ENCODE peak calls at places on chromosomes 2 and 18, in four cellular contexts. One of them, this sample, is unnamed.

GRCh38 chr2:75466708-75467311 is 93.9 kb downstream of the EVA1A start:
- DNase-seq in tibial nerve: no peak
- DNase-seq in GM12864: no peak
- DNase-seq in BJ: no peak
- DNase-seq in this sample: no peak

GRCh38 chr2:190648289-190649034 is 421 bp upstream of the NAB1 start:
- DNase-seq in tibial nerve: peak
- DNase-seq in GM12864: peak
- DNase-seq in BJ: no peak
- DNase-seq in this sample: no peak

GRCh38 chr2:101253713-101254085 is 1.0 kb downstream of the CNOT11 start:
- DNase-seq in tibial nerve: no peak
- DNase-seq in GM12864: no peak
- DNase-seq in BJ: no peak
- DNase-seq in this sample: no peak

GRCh38 chr18:79876497-79876896 is 75.0 kb downstream of the SLC66A2 start:
- DNase-seq in tibial nerve: no peak
- DNase-seq in GM12864: no peak
- DNase-seq in BJ: no peak
- DNase-seq in this sample: no peak

GRCh38 chr2:152716805-152717241 is 438 bp downstream of the PRPF40A start:
- DNase-seq in tibial nerve: no peak
- DNase-seq in GM12864: no peak
- DNase-seq in BJ: no peak
- DNase-seq in this sample: no peak

GRCh38 chr2:17166506-17166905 is 351.7 kb downstream of the RAD51AP2 start:
- DNase-seq in tibial nerve: no peak
- DNase-seq in GM12864: no peak
- DNase-seq in BJ: no peak
- DNase-seq in this sample: no peak

GRCh38 chr2:108588070-108588668 is 53.9 kb downstream of the LIMS1 start:
- DNase-seq in tibial nerve: no peak
- DNase-seq in GM12864: no peak
- DNase-seq in BJ: no peak
- DNase-seq in this sample: no peak

GRCh38 chr2:137706786-137707613 is 257.3 kb upstream of the HNMT start:
- DNase-seq in tibial nerve: no peak
- DNase-seq in GM12864: no peak
- DNase-seq in BJ: no peak
- DNase-seq in this sample: no peak

GRCh38 chr2:36561223-36561944 is 36.6 kb downstream of the FEZ2 start:
- DNase-seq in tibial nerve: no peak
- DNase-seq in GM12864: no peak
- DNase-seq in BJ: peak
- DNase-seq in this sample: peak

GRCh38 chr18:27825735-27826477 is 351.0 kb downstream of the CDH2 start:
- DNase-seq in tibial nerve: no peak
- DNase-seq in GM12864: no peak
- DNase-seq in BJ: no peak
- DNase-seq in this sample: no peak

GRCh38 chr18:27824841-27825720 is 351.8 kb downstream of the CDH2 start:
- DNase-seq in tibial nerve: no peak
- DNase-seq in GM12864: no peak
- DNase-seq in BJ: no peak
- DNase-seq in this sample: no peak

GRCh38 chr18:27824275-27824674 is 352.7 kb downstream of the CDH2 start:
- DNase-seq in tibial nerve: no peak
- DNase-seq in GM12864: no peak
- DNase-seq in BJ: no peak
- DNase-seq in this sample: no peak

GRCh38 chr18:27823053-27823452 is 353.9 kb downstream of the CDH2 start:
- DNase-seq in tibial nerve: no peak
- DNase-seq in GM12864: no peak
- DNase-seq in BJ: no peak
- DNase-seq in this sample: no peak
- TF ChIP-seq CTCF in tibial nerve: no peak
- TF ChIP-seq CTCF in GM12864: no peak
- TF ChIP-seq CTCF in BJ: no peak
- TF ChIP-seq CTCF in this sample: no peak

DNA sequence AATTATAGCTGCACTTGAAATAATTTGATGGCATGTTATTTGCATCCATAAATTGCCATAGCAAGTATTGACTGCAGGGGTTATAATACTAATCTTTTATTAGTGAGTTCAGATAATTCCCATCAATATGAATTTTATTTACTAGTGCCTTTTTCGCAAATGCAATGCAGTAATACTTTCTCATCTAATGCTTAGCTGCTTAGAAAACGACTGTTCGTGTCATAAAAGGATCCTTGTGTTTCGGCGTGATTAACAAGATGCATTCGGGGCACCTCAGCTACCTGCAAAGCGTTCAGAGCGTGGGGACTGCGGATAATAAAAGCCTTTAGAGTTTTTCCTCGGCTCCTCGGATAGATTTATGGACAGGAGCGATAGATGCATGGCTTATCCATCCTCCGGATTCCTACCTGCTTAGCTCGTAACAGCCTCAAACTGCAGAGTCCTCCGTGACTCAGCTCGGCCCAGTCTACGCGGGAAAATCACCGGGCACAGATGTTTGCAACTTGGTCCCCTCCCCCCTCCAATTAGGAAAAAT is 2.6 kb upstream of the GBX2 start:
- DNase-seq in tibial nerve: no peak
- DNase-seq in GM12864: no peak
- DNase-seq in BJ: no peak
- DNase-seq in this sample: no peak
- H3K4me3 ChIP-seq in tibial nerve: no peak
- H3K4me3 ChIP-seq in GM12864: no peak
- H3K4me3 ChIP-seq in BJ: no peak
- H3K4me3 ChIP-seq in this sample: no peak

DNA sequence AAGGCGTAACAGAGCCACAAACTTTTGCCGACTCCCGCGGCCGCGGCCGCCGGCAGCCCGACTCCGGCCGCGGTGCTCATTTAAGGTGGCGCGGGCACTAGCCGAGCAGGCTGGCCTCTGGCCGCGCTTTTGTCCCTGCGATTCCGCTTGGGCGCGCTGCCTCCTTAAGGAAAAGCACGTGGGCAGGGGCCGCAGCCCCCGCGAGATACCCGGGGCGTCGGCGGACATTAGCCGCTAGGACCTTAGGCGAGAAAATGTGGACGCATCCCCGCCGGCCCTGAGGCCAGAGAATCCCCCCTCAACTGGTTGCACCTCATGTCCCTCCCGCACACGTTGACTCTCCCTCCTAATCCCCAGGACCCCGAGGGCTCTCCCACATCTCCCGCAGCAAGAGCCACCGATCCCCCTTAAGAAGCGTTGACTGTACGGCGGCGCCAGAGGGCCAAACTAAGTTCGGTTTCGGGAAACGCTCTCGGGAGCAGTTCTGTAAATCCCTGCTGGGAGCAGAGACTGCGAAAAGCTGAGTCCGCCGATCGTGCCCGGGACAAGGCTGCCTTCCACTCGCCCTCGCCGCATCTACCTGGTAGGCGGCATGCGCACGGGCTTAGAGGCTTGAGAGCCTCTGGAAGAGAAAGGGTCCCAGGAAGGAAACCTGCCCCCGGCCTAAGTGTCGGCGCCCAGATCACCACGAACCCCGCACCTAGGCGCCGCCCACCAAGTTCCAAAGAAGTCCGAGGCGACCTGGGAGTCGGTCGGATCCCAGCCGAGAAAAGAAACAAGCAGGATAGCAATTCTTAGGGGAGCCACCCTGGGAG is 1.8 kb upstream of the SATB2 start:
- DNase-seq in tibial nerve: peak
- DNase-seq in GM12864: peak
- DNase-seq in BJ: peak
- DNase-seq in this sample: peak
- TF ChIP-seq CTCF in tibial nerve: peak
- TF ChIP-seq CTCF in GM12864: no peak
- TF ChIP-seq CTCF in BJ: no peak
- TF ChIP-seq CTCF in this sample: no peak

DNA sequence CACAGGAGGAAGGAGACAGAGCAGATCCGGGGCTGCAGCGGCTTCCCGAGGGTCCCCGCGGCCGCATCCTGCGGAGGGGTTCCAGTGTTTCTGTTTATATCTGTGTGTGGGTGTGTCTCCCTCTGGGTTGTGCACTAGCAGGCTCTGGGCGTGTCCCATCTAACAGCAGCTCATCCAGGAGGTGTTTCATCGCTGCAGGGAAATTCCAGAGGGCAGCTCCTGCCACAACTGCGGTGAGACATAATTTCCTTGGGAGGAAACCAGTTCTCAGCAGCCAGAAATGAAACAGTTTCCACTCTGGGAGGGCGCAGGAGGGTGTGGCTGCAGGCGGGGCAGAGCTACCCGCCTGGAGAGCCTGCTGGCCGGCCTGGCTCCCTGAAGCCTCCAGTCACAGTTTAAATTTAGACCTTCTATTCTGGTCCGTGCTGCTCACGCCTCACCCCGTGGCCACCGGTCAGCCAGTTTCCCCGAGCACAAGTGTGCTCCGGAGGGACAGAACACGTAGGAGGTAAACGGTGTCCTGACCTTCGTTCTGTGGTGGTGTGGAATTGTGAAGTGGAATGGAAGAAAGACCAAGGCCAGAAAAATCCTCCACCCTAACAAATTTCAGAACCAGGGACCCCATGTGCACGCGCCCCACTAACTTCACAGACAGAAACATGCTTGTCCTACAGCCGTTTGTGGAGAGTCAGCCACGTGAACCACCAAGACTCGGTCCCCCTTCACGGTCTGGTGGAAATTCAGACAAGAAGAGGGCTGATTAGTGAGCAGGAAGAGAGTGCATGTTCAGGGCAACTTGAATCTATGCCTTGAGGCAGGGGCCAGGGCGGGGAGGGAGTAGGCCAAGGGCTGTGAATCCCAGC is 50.2 kb downstream of the TEX44 start:
- DNase-seq in tibial nerve: peak
- DNase-seq in GM12864: no peak
- DNase-seq in BJ: peak
- DNase-seq in this sample: peak
- H3K4me3 ChIP-seq in tibial nerve: no peak
- H3K4me3 ChIP-seq in GM12864: peak
- H3K4me3 ChIP-seq in BJ: no peak
- H3K4me3 ChIP-seq in this sample: no peak

GRCh38 chr2:8477511-8478132 is 204.2 kb upstream of the ID2 start:
- DNase-seq in tibial nerve: no peak
- DNase-seq in GM12864: peak
- DNase-seq in BJ: no peak
- DNase-seq in this sample: no peak
- TF ChIP-seq CTCF in tibial nerve: no peak
- TF ChIP-seq CTCF in GM12864: no peak
- TF ChIP-seq CTCF in BJ: no peak
- TF ChIP-seq CTCF in this sample: no peak

GRCh38 chr2:170180031-170180566 is 2.2 kb downstream of the MYO3B start:
- DNase-seq in tibial nerve: no peak
- DNase-seq in GM12864: peak
- DNase-seq in BJ: no peak
- DNase-seq in this sample: no peak
- H3K4me3 ChIP-seq in tibial nerve: no peak
- H3K4me3 ChIP-seq in GM12864: peak
- H3K4me3 ChIP-seq in BJ: no peak
- H3K4me3 ChIP-seq in this sample: no peak

DNA sequence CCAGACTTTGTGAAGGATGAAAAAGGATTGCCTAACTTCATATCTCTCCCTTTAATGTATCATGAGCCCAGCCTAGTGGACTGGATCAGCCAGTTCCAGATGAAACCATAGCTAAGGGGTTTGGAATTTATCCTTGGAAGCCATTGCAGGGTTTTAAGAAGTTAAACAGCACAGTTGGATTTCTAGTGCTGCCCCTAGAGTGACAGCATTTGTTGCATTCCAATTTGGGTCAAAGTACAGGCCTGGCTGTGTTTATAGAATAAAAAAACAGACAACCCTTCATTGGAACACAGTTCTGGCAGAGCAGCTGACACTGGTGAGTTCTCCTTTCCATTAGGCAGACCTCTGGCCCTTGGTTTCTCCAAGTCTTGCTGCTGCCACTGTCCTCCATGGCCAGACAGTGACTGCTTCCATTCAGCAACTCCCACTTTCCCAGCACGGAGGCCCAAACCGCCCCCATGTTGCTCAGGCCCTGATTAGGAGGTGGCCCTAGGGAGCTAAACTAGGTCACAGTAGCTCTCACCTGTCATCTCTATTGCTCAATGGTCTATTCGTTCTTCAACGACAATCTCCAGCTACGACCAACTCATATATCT is 8.0 kb downstream of the GPR39 start:
- DNase-seq in tibial nerve: peak
- DNase-seq in GM12864: no peak
- DNase-seq in BJ: peak
- DNase-seq in this sample: no peak
- TF ChIP-seq CTCF in tibial nerve: no peak
- TF ChIP-seq CTCF in GM12864: no peak
- TF ChIP-seq CTCF in BJ: no peak
- TF ChIP-seq CTCF in this sample: no peak

This sample was measured in HFF-Myc.